ENCODE peak calls at places on chromosomes 16 and 17, in four cellular contexts. One of them, this sample, is unnamed.
A peak's percentile ranks its signal among the peaks of the same experiment; 100 is the strongest.

GRCh38 chr17:33637534-33637933 is 344.4 kb upstream of the ASIC2 start:
- DNase-seq in K562: no peak
- DNase-seq in HL-60: no peak
- DNase-seq in GM12878: no peak
- DNase-seq in this sample: no peak

GRCh38 chr16:89188064-89188441 is 12.3 kb downstream of the SLC22A31 start:
- DNase-seq in GM12878: no peak
- DNase-seq in K562: no peak
- DNase-seq in HL-60: no peak
- DNase-seq in this sample: no peak

GRCh38 chr17:57561072-57561861 is 183.8 kb downstream of the CCDC182 start:
- DNase-seq in K562: no peak
- DNase-seq in GM12878: no peak
- DNase-seq in HL-60: peak; percentile 67
- DNase-seq in this sample: no peak

GRCh38 chr16:85195271-85195647 is 83.0 kb upstream of the CIBAR2 start:
- DNase-seq in K562: no peak
- DNase-seq in GM12878: no peak
- DNase-seq in HL-60: no peak
- DNase-seq in this sample: no peak

GRCh38 chr17:58534901-58535421 is 20.5 kb upstream of the MTMR4 start:
- DNase-seq in K562: no peak
- DNase-seq in HL-60: peak; percentile 50
- DNase-seq in GM12878: no peak
- DNase-seq in this sample: no peak

GRCh38 chr16:51382215-51382614 is 231.1 kb upstream of the SALL1 start:
- DNase-seq in K562: no peak
- DNase-seq in GM12878: no peak
- DNase-seq in HL-60: no peak
- DNase-seq in this sample: no peak

GRCh38 chr17:4520881-4521600 is 22.4 kb downstream of the SPNS2 start:
- DNase-seq in HL-60: no peak
- DNase-seq in GM12878: no peak
- DNase-seq in K562: no peak
- DNase-seq in this sample: no peak

GRCh38 chr17:41013606-41014005 is 4.7 kb upstream of the KRTAP3-1 start:
- DNase-seq in GM12878: no peak
- DNase-seq in HL-60: no peak
- DNase-seq in K562: no peak
- DNase-seq in this sample: no peak

GRCh38 chr16:71648921-71649320 is 22.9 kb downstream of the MARVELD3 start:
- DNase-seq in GM12878: no peak
- DNase-seq in K562: no peak
- DNase-seq in HL-60: no peak
- DNase-seq in this sample: no peak

GRCh38 chr16:11672206-11673090 is 4.2 kb downstream of the SNN start:
- DNase-seq in GM12878: peak; percentile 39
- DNase-seq in K562: peak; percentile 34
- DNase-seq in HL-60: peak; percentile 78
- DNase-seq in this sample: peak; percentile 64

GRCh38 chr17:37708616-37709212 is 36.1 kb downstream of the HNF1B start:
- DNase-seq in GM12878: no peak
- DNase-seq in K562: no peak
- DNase-seq in HL-60: no peak
- DNase-seq in this sample: no peak

GRCh38 chr16:73150790-73151189 is 102.9 kb upstream of the ZFHX3 start:
- DNase-seq in HL-60: no peak
- DNase-seq in K562: no peak
- DNase-seq in GM12878: no peak
- DNase-seq in this sample: no peak

GRCh38 chr16:86092586-86093480 is 193.9 kb downstream of the IRF8 start:
- DNase-seq in HL-60: no peak
- DNase-seq in K562: no peak
- DNase-seq in GM12878: no peak
- DNase-seq in this sample: no peak

GRCh38 chr16:30984669-30985400 is at the start of gene HSD3B7:
- DNase-seq in K562: peak; percentile 93
- DNase-seq in HL-60: peak; percentile 80
- DNase-seq in GM12878: no peak
- DNase-seq in this sample: peak; percentile 97

GRCh38 chr17:62653002-62653830 is 25.7 kb downstream of the MRC2 start:
- DNase-seq in GM12878: peak; percentile 64
- DNase-seq in K562: peak; percentile 88
- DNase-seq in HL-60: peak; percentile 82
- DNase-seq in this sample: peak; percentile 76

GRCh38 chr17:72025113-72025512 is 95.7 kb upstream of the SOX9 start:
- DNase-seq in K562: no peak
- DNase-seq in HL-60: no peak
- DNase-seq in GM12878: no peak
- DNase-seq in this sample: no peak

GRCh38 chr17:71741836-71742235 is 379.0 kb upstream of the SOX9 start:
- DNase-seq in GM12878: no peak
- DNase-seq in K562: no peak
- DNase-seq in HL-60: no peak
- DNase-seq in this sample: no peak

GRCh38 chr16:11291021-11291716 is 10.0 kb upstream of the PRM1 start:
- DNase-seq in HL-60: no peak
- DNase-seq in K562: no peak
- DNase-seq in GM12878: no peak
- DNase-seq in this sample: no peak

GRCh38 chr16:49737541-49737940 is 118.4 kb downstream of the ZNF423 start:
- DNase-seq in K562: no peak
- DNase-seq in HL-60: no peak
- DNase-seq in GM12878: no peak
- DNase-seq in this sample: no peak

GRCh38 chr16:84933774-84934571 is 77.4 kb downstream of the ZDHHC7 start:
- DNase-seq in GM12878: no peak
- DNase-seq in HL-60: no peak
- DNase-seq in K562: no peak
- DNase-seq in this sample: no peak

GRCh38 chr17:78774456-78774855 is 7.6 kb downstream of the CYTH1 start:
- DNase-seq in K562: no peak
- DNase-seq in HL-60: no peak
- DNase-seq in GM12878: no peak
- DNase-seq in this sample: no peak

GRCh38 chr17:59652119-59652518 is 32.4 kb downstream of the CLTC start:
- DNase-seq in GM12878: no peak
- DNase-seq in K562: no peak
- DNase-seq in HL-60: no peak
- DNase-seq in this sample: no peak

GRCh38 chr16:66735891-66736290 is 15.5 kb downstream of the DYNC1LI2 start:
- DNase-seq in HL-60: no peak
- DNase-seq in GM12878: no peak
- DNase-seq in K562: no peak
- DNase-seq in this sample: no peak

GRCh38 chr16:89395150-89396142 is 94.9 kb downstream of the ANKRD11 start:
- DNase-seq in HL-60: no peak
- DNase-seq in GM12878: no peak
- DNase-seq in K562: no peak
- DNase-seq in this sample: no peak

GRCh38 chr17:44912763-44913544 is 2.3 kb downstream of the GFAP start:
- DNase-seq in HL-60: no peak
- DNase-seq in K562: no peak
- DNase-seq in GM12878: no peak
- DNase-seq in this sample: no peak

GRCh38 chr17:44910231-44911106 is 4.8 kb downstream of the GFAP start:
- DNase-seq in HL-60: no peak
- DNase-seq in GM12878: no peak
- DNase-seq in K562: no peak
- DNase-seq in this sample: no peak

GRCh38 chr17:44909681-44910144 is 5.6 kb downstream of the GFAP start:
- DNase-seq in HL-60: no peak
- DNase-seq in GM12878: no peak
- DNase-seq in K562: no peak
- DNase-seq in this sample: no peak

GRCh38 chr17:44913676-44914075 is 1.6 kb downstream of the GFAP start:
- DNase-seq in HL-60: no peak
- DNase-seq in GM12878: no peak
- DNase-seq in K562: peak; percentile 51
- DNase-seq in this sample: no peak

DNA sequence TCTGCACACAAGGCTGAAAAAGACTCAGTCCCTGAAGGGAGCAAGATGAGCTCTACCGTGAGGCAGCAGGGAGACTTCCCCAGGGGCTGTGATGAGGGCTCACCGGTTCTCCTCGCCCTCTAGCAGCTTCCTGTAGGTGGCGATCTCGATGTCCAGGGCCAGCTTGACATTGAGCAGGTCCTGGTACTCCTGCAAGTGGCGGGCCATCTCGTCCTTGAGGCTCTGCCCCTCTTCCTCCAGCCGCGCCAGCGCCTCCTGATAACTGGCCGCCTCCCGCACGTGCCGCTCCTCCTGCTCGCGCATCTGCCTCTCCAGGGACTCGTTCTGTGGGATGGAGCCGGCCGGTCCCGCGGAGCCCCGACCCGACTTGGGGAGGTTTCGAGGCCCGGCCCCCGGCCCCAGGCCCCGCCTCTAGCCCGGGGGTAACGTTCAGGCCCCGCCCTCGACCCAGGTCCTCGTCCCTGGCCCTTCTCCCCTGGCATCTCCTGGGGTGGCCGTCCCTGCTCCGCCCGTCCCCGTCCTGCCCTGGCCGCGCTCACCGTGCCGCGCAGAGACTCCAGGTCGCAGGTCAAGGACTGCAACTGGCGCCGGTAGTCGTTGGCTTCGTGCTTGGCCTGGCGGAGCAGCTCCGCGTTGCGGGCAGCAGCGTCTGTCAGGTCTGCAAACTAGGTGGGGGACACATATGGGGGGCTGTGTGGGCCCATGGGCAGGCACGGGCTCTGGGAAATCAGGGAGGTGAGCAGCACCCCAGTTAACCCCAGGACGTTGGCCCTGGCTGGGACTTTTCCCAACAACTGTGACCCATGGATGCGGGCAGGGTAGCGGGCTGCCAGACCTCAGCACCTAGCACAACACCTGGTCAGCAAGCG is 3.9 kb downstream of the GFAP start:
- DNase-seq in K562: peak; percentile 70
- DNase-seq in HL-60: peak; percentile 69
- DNase-seq in GM12878: no peak
- DNase-seq in this sample: peak; percentile 52
- TF ChIP-seq POLR2AphosphoS5 in K562: no peak
- TF ChIP-seq POLR2AphosphoS5 in HL-60: no peak
- TF ChIP-seq POLR2AphosphoS5 in GM12878: no peak
- TF ChIP-seq POLR2AphosphoS5 in this sample: no peak

DNA sequence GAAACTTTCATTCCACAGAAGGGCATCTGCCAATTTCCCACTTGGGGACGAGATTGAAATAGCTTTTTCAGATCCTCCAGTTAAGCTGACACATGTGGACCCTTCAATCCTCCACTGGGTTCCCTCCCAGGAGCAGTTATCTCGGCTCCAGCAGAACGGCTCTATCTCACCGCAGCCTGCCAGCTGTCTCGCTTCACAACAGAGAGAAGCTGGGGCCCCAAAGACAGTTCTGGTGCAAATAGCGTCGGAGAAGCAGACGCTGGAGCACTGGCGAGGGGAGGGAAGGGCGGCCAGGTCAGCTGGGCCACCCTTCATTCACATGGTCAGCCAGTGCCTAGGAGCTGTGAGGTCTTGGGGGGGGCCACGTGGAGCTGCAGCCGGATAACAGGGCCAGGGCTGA is 141.2 kb upstream of the SDK2 start:
- DNase-seq in GM12878: no peak
- DNase-seq in K562: no peak
- DNase-seq in HL-60: no peak
- DNase-seq in this sample: no peak
- TF ChIP-seq SPI1 in GM12878: no peak
- TF ChIP-seq SPI1 in K562: no peak
- TF ChIP-seq SPI1 in HL-60: no peak
- TF ChIP-seq SPI1 in this sample: no peak

DNA sequence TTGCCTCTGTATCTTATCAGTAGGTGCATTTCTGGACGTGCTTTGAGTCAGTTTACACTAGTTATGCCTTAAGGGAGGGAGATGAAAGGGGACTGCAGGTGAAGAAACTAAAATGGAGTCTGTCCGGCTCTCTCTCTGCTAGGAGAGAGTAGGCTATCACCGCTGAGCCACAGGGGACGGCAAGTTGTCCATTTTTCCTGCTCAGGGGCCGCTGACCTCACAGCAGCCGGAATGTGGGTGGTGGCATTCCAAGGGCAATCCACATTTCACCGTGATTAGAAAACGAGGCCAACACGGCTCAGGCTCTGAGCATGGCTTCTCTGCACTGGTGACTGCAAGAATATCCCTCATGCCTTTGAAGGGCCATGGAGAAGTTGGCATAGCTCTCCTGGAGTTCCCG is 19.0 kb upstream of the KLHDC4 start:
- DNase-seq in GM12878: no peak
- DNase-seq in HL-60: no peak
- DNase-seq in K562: no peak
- DNase-seq in this sample: no peak
- TF ChIP-seq POLR2AphosphoS5 in GM12878: no peak
- TF ChIP-seq POLR2AphosphoS5 in HL-60: no peak
- TF ChIP-seq POLR2AphosphoS5 in K562: no peak
- TF ChIP-seq POLR2AphosphoS5 in this sample: no peak

GRCh38 chr17:14781123-14781522 is 480.2 kb downstream of the HS3ST3B1 start:
- DNase-seq in K562: no peak
- DNase-seq in GM12878: no peak
- DNase-seq in HL-60: no peak
- DNase-seq in this sample: no peak
- TF ChIP-seq SPI1 in K562: no peak
- TF ChIP-seq SPI1 in GM12878: no peak
- TF ChIP-seq SPI1 in HL-60: no peak
- TF ChIP-seq SPI1 in this sample: no peak

GRCh38 chr17:80839401-80839800 is 152.2 kb upstream of the CHMP6 start:
- DNase-seq in GM12878: no peak
- DNase-seq in K562: no peak
- DNase-seq in HL-60: no peak
- DNase-seq in this sample: no peak
- TF ChIP-seq POLR2AphosphoS5 in GM12878: no peak
- TF ChIP-seq POLR2AphosphoS5 in K562: no peak
- TF ChIP-seq POLR2AphosphoS5 in HL-60: no peak
- TF ChIP-seq POLR2AphosphoS5 in this sample: no peak

This sample was measured in GM12891.